ENCODE peak calls at places on chromosomes 3 and 15, in five cellular contexts. L is uterus, Z is WTC11, E is astrocyte of the cerebellum, K is MM.1S. Y is an unnamed sample.
A peak's percentile ranks its signal among the peaks of the same experiment; 100 is the strongest.

GRCh38 chr3:67083277-67083676 is 85.2 kb downstream of the KBTBD8 start:
- DNase-seq in L (no peak), Z (no peak), E (no peak), K (peak; percentile 50), Y (no peak)

GRCh38 chr3:137263982-137264777 is 306.4 kb downstream of the IL20RB start:
- DNase-seq in L (no peak), Z (no peak), E (no peak), K (no peak), Y (peak; percentile 21)

GRCh38 chr3:169400205-169400604 is 263.3 kb downstream of the MECOM start:
- DNase-seq in L (no peak), Z (no peak), E (no peak), K (no peak), Y (no peak)

GRCh38 chr15:49421991-49422390 is 1.1 kb upstream of the FGF7 start:
- DNase-seq in L (peak; percentile 68), Z (peak; percentile 52), E (peak; percentile 38), K (peak; percentile 57), Y (no peak)

GRCh38 chr15:66294932-66295235 is 1.5 kb downstream of the DIS3L start:
- DNase-seq in L (no peak), Z (no peak), E (no peak), K (no peak), Y (no peak)

GRCh38 chr3:122560680-122561079 is 3.4 kb downstream of the PARP9 start:
- DNase-seq in L (peak; percentile 49), Z (no peak), E (peak; percentile 54), K (peak; percentile 79), Y (no peak)

GRCh38 chr15:75799190-75799589 is 44.1 kb upstream of the UBE2Q2 start:
- DNase-seq in L (no peak), Z (no peak), E (no peak), K (no peak), Y (no peak)

GRCh38 chr3:125052671-125053303 is 3.0 kb downstream of the HEG1 start:
- DNase-seq in L (no peak), Z (no peak), E (peak; percentile 64), K (no peak), Y (peak; percentile 47)

GRCh38 chr15:48002772-48003171 is 118.0 kb upstream of the SLC24A5 start:
- DNase-seq in L (no peak), Z (no peak), E (no peak), K (no peak), Y (no peak)

GRCh38 chr15:75790631-75791336 is 52.5 kb upstream of the UBE2Q2 start:
- DNase-seq in L (no peak), Z (no peak), E (no peak), K (no peak), Y (no peak)

GRCh38 chr3:23624305-23624704 is 181.4 kb upstream of the UBE2E1 start:
- DNase-seq in L (no peak), Z (no peak), E (no peak), K (no peak), Y (no peak)

GRCh38 chr3:61155701-61156292 is 95.5 kb downstream of the FHIT start:
- DNase-seq in L (no peak), Z (no peak), E (no peak), K (no peak), Y (no peak)

GRCh38 chr3:142318331-142318730 is 92.9 kb upstream of the GK5 start:
- DNase-seq in L (no peak), Z (no peak), E (peak; percentile 4), K (no peak), Y (no peak)

GRCh38 chr3:125151437-125151806 is 61.1 kb downstream of the SLC12A8 start:
- DNase-seq in L (no peak), Z (no peak), E (no peak), K (no peak), Y (no peak)

GRCh38 chr3:58005662-58006061 is 2.6 kb upstream of the FLNB start:
- DNase-seq in L (no peak), Z (no peak), E (no peak), K (no peak), Y (no peak)

GRCh38 chr15:95557226-95558046 is 773.1 kb upstream of the NR2F2 start:
- DNase-seq in L (peak; percentile 53), Z (no peak), E (peak; percentile 87), K (no peak), Y (no peak)

GRCh38 chr3:123817413-123817812 is 66.7 kb downstream of the MYLK start:
- DNase-seq in L (no peak), Z (no peak), E (no peak), K (no peak), Y (no peak)

GRCh38 chr3:117788086-117788485 is 1078.5 kb downstream of the TUSC7 start:
- DNase-seq in L (no peak), Z (no peak), E (peak; percentile 93), K (no peak), Y (no peak)

GRCh38 chr3:59480486-59480995 is 430.7 kb upstream of the CFAP20DC start:
- DNase-seq in L (no peak), Z (no peak), E (peak; percentile 34), K (no peak), Y (no peak)

GRCh38 chr3:28476194-28476593 is 127.6 kb upstream of the AZI2 start:
- DNase-seq in L (no peak), Z (no peak), E (peak; percentile 52), K (peak; percentile 42), Y (no peak)

GRCh38 chr3:172166890-172167289 is 127.5 kb downstream of the FNDC3B start:
- DNase-seq in L (no peak), Z (no peak), E (no peak), K (no peak), Y (no peak)

GRCh38 chr3:77690284-77690869 is 650.5 kb downstream of the ROBO2 start:
- DNase-seq in L (no peak), Z (no peak), E (no peak), K (no peak), Y (no peak)

GRCh38 chr3:121724130-121724529 is 25.4 kb downstream of the GOLGB1 start:
- DNase-seq in L (no peak), Z (no peak), E (no peak), K (peak; percentile 89), Y (no peak)

GRCh38 chr15:59994855-59995557 is 9.1 kb upstream of the FOXB1 start:
- DNase-seq in L (no peak), Z (peak; percentile 74), E (no peak), K (no peak), Y (peak; percentile 42)

GRCh38 chr15:48722764-48723661 is 77.5 kb upstream of the FBN1 start:
- DNase-seq in L (no peak), Z (no peak), E (peak; percentile 8), K (no peak), Y (no peak)

GRCh38 chr3:71838406-71838805 is 53.5 kb upstream of the PROK2 start:
- DNase-seq in L (no peak), Z (no peak), E (no peak), K (no peak), Y (no peak)

GRCh38 chr3:159620281-159620680 is 368.4 kb upstream of the IL12A start:
- DNase-seq in L (no peak), Z (no peak), E (no peak), K (no peak), Y (no peak)

GRCh38 chr3:72274511-72275295 is 489.8 kb upstream of the PROK2 start:
- DNase-seq in L (peak; percentile 73), Z (no peak), E (peak; percentile 65), K (peak; percentile 48), Y (no peak)

GRCh38 chr3:137222736-137223135 is 265.0 kb downstream of the IL20RB start:
- DNase-seq in L (no peak), Z (no peak), E (no peak), K (no peak), Y (no peak)

GRCh38 chr3:184937611-184938010 is 125.6 kb downstream of the VPS8 start:
- DNase-seq in L (no peak), Z (no peak), E (no peak), K (no peak), Y (no peak)

GRCh38 chr3:130656627-130657026 is 90.0 kb downstream of the PIK3R4 start:
- DNase-seq in L (no peak), Z (no peak), E (no peak), K (no peak), Y (no peak)

GRCh38 chr15:78951841-78952238 is 7.0 kb upstream of the CTSH start:
- DNase-seq in L (no peak), Z (no peak), E (no peak), K (no peak), Y (no peak)
- TF ChIP-seq CTCF in L (no peak), Z (no peak), E (no peak), K (no peak), Y (no peak)

DNA sequence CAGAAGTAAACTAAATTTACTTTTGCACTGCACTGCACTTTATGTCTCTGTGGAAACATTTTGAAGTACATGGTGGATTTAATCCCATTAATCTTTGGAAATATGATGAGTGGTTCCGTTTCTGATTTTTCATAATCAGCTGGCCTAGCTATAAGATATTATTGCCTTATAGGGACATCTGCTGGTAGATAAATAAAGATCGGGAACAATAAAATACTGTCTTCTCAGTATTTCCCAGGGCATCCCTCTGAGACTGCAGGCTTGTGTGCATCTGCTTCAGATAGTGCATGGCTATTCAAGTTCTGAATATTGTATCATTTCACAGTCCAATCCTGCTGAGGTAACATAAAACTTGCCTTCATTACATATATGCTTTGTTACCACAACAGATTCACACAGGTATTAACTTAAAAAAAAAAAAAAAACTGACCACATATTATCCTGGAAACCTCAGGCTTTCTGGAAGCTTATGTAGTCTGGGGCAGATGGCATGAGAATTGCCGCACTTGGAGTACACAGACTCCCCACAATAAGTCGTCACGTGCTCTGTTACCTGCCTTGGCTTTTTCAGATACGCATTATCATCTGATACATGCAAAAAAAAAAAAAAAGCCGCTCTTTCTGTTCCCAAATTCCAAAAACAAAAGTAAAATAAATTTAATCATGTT is 330.8 kb upstream of the AGTR1 start:
- DNase-seq in L (no peak), Z (no peak), E (peak; percentile 6), K (peak; percentile 20), Y (no peak)
- TF ChIP-seq CTCF in L (no peak), Z (no peak), E (no peak), K (peak; percentile 31), Y (no peak)

GRCh38 chr3:171110715-171111114 is 84.2 kb upstream of the SLC2A2 start:
- DNase-seq in L (no peak), Z (no peak), E (no peak), K (no peak), Y (no peak)

GRCh38 chr3:171116802-171117395 is 90.4 kb upstream of the SLC2A2 start:
- DNase-seq in L (no peak), Z (no peak), E (no peak), K (no peak), Y (no peak)

GRCh38 chr3:171115667-171116066 is 89.1 kb upstream of the SLC2A2 start:
- DNase-seq in L (no peak), Z (no peak), E (no peak), K (no peak), Y (no peak)

GRCh38 chr3:171116365-171116764 is 89.8 kb upstream of the SLC2A2 start:
- DNase-seq in L (no peak), Z (no peak), E (peak; percentile 23), K (no peak), Y (no peak)

GRCh38 chr3:171113716-171114115 is 87.2 kb upstream of the SLC2A2 start:
- DNase-seq in L (no peak), Z (peak; percentile 45), E (no peak), K (no peak), Y (peak; percentile 24)
- TF ChIP-seq CTCF in L (no peak), Z (no peak), E (peak; percentile 23), K (peak; percentile 3), Y (peak; percentile 19)

GRCh38 chr3:176663819-176664218 is 533.5 kb downstream of the TBL1XR1 start:
- DNase-seq in L (no peak), Z (no peak), E (peak; percentile 63), K (peak; percentile 72), Y (no peak)
- TF ChIP-seq CTCF in L (peak; percentile 27), Z (no peak), E (peak; percentile 23), K (peak; percentile 48), Y (peak; percentile 43)

GRCh38 chr3:16399473-16399872 is 114.0 kb downstream of the RFTN1 start:
- DNase-seq in L (peak; percentile 66), Z (no peak), E (peak; percentile 45), K (no peak), Y (peak; percentile 65)
- TF ChIP-seq CTCF in L (peak; percentile 6), Z (no peak), E (peak; percentile 30), K (no peak), Y (no peak)

Y was measured in glutamatergic neuron.